ENCODE peak calls at places on chromosomes 5 and 9, in nine cellular contexts. One of them, this sample, is unnamed.

GRCh38 chr9:7209051-7209450 is 451.3 kb downstream of the KDM4C start:
- DNase-seq in A673: no peak
- DNase-seq in endothelial cell: no peak
- DNase-seq in left ventricle myocardium inferior: no peak
- DNase-seq in neural crest cell: no peak
- DNase-seq in OCI-LY7: no peak
- DNase-seq in GM12865: no peak
- DNase-seq in brain microvascular endothelial cell: no peak
- DNase-seq in AG09309: no peak
- DNase-seq in this sample: no peak

GRCh38 chr5:173602423-173602822 is 14.0 kb downstream of the BOD1 start:
- DNase-seq in brain microvascular endothelial cell: peak
- DNase-seq in endothelial cell: no peak
- DNase-seq in GM12865: no peak
- DNase-seq in AG09309: peak
- DNase-seq in A673: no peak
- DNase-seq in left ventricle myocardium inferior: peak
- DNase-seq in OCI-LY7: no peak
- DNase-seq in neural crest cell: no peak
- DNase-seq in this sample: no peak

GRCh38 chr9:75869236-75869635 is 21.2 kb upstream of the PCSK5 start:
- DNase-seq in brain microvascular endothelial cell: no peak
- DNase-seq in neural crest cell: no peak
- DNase-seq in GM12865: no peak
- DNase-seq in endothelial cell: no peak
- DNase-seq in A673: no peak
- DNase-seq in left ventricle myocardium inferior: no peak
- DNase-seq in AG09309: no peak
- DNase-seq in OCI-LY7: no peak
- DNase-seq in this sample: no peak

GRCh38 chr5:24103624-24104023 is 541.2 kb downstream of the CDH10 start:
- DNase-seq in GM12865: no peak
- DNase-seq in endothelial cell: no peak
- DNase-seq in OCI-LY7: no peak
- DNase-seq in A673: no peak
- DNase-seq in AG09309: no peak
- DNase-seq in brain microvascular endothelial cell: no peak
- DNase-seq in left ventricle myocardium inferior: no peak
- DNase-seq in neural crest cell: no peak
- DNase-seq in this sample: no peak

GRCh38 chr5:177310757-177311173 is 933 bp downstream of the MXD3 start:
- DNase-seq in neural crest cell: no peak
- DNase-seq in brain microvascular endothelial cell: no peak
- DNase-seq in AG09309: no peak
- DNase-seq in OCI-LY7: peak
- DNase-seq in A673: peak
- DNase-seq in left ventricle myocardium inferior: no peak
- DNase-seq in GM12865: peak
- DNase-seq in endothelial cell: peak
- DNase-seq in this sample: no peak

GRCh38 chr5:55230086-55230629 is 3.0 kb upstream of the MCIDAS start:
- DNase-seq in left ventricle myocardium inferior: no peak
- DNase-seq in OCI-LY7: no peak
- DNase-seq in A673: no peak
- DNase-seq in endothelial cell: no peak
- DNase-seq in AG09309: no peak
- DNase-seq in neural crest cell: no peak
- DNase-seq in GM12865: peak
- DNase-seq in brain microvascular endothelial cell: no peak
- DNase-seq in this sample: peak

GRCh38 chr5:167953151-167953788 is 338.2 kb upstream of the WWC1 start:
- DNase-seq in GM12865: no peak
- DNase-seq in endothelial cell: no peak
- DNase-seq in brain microvascular endothelial cell: no peak
- DNase-seq in A673: no peak
- DNase-seq in OCI-LY7: no peak
- DNase-seq in neural crest cell: no peak
- DNase-seq in AG09309: no peak
- DNase-seq in left ventricle myocardium inferior: no peak
- DNase-seq in this sample: no peak

GRCh38 chr5:33091571-33092363 is 349.0 kb upstream of the TARS1 start:
- DNase-seq in neural crest cell: no peak
- DNase-seq in left ventricle myocardium inferior: no peak
- DNase-seq in GM12865: no peak
- DNase-seq in A673: no peak
- DNase-seq in endothelial cell: no peak
- DNase-seq in OCI-LY7: no peak
- DNase-seq in brain microvascular endothelial cell: peak
- DNase-seq in AG09309: peak
- DNase-seq in this sample: no peak

GRCh38 chr9:9352877-9353481 is 1259.8 kb downstream of the PTPRD start:
- DNase-seq in brain microvascular endothelial cell: peak
- DNase-seq in left ventricle myocardium inferior: no peak
- DNase-seq in OCI-LY7: peak
- DNase-seq in endothelial cell: peak
- DNase-seq in A673: peak
- DNase-seq in neural crest cell: peak
- DNase-seq in AG09309: no peak
- DNase-seq in GM12865: peak
- DNase-seq in this sample: no peak

GRCh38 chr5:170173227-170173626 is 59.6 kb upstream of the C5orf58 start:
- DNase-seq in brain microvascular endothelial cell: no peak
- DNase-seq in neural crest cell: no peak
- DNase-seq in OCI-LY7: no peak
- DNase-seq in endothelial cell: no peak
- DNase-seq in AG09309: no peak
- DNase-seq in left ventricle myocardium inferior: no peak
- DNase-seq in A673: no peak
- DNase-seq in GM12865: no peak
- DNase-seq in this sample: no peak

GRCh38 chr5:61202213-61202612 is 39.9 kb upstream of the SMIM15 start:
- DNase-seq in AG09309: peak
- DNase-seq in neural crest cell: no peak
- DNase-seq in left ventricle myocardium inferior: no peak
- DNase-seq in GM12865: peak
- DNase-seq in OCI-LY7: no peak
- DNase-seq in brain microvascular endothelial cell: no peak
- DNase-seq in endothelial cell: no peak
- DNase-seq in A673: no peak
- DNase-seq in this sample: peak

GRCh38 chr5:67149933-67150523 is 46.6 kb downstream of the CD180 start:
- DNase-seq in brain microvascular endothelial cell: peak
- DNase-seq in A673: no peak
- DNase-seq in OCI-LY7: no peak
- DNase-seq in endothelial cell: no peak
- DNase-seq in GM12865: no peak
- DNase-seq in AG09309: no peak
- DNase-seq in neural crest cell: no peak
- DNase-seq in left ventricle myocardium inferior: no peak
- DNase-seq in this sample: no peak

DNA sequence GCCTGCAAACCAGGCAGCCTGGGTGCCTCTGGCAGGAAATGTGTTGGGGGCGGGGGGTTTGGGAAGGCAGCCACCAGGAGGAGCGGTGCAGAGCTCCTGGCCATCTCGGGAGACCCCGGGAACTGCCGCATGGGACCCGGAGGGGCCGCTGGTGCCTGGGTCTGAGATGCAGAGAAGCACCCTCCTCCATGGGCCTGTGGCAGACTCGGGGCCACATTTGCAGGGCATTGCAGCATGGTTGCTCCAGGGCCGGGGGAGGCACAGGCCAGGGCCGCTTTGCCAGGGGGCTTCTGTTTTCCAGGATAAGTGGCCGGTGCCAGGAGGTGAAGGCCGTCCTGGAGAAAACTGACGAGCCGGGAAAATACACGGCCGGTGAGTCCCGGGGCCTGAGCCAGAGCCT is 1.7 kb downstream of the LCN1 start:
- DNase-seq in OCI-LY7: no peak
- DNase-seq in endothelial cell: no peak
- DNase-seq in AG09309: no peak
- DNase-seq in left ventricle myocardium inferior: no peak
- DNase-seq in neural crest cell: no peak
- DNase-seq in A673: no peak
- DNase-seq in brain microvascular endothelial cell: no peak
- DNase-seq in GM12865: no peak
- DNase-seq in this sample: no peak
- TF ChIP-seq CTCF in OCI-LY7: no peak
- TF ChIP-seq CTCF in endothelial cell: no peak
- TF ChIP-seq CTCF in AG09309: no peak
- TF ChIP-seq CTCF in left ventricle myocardium inferior: no peak
- TF ChIP-seq CTCF in neural crest cell: no peak
- TF ChIP-seq CTCF in A673: no peak
- TF ChIP-seq CTCF in brain microvascular endothelial cell: no peak
- TF ChIP-seq CTCF in GM12865: no peak
- TF ChIP-seq CTCF in this sample: no peak

GRCh38 chr9:114467226-114467750 is 38.0 kb downstream of the WHRN start:
- DNase-seq in GM12865: no peak
- DNase-seq in AG09309: no peak
- DNase-seq in neural crest cell: no peak
- DNase-seq in brain microvascular endothelial cell: no peak
- DNase-seq in endothelial cell: no peak
- DNase-seq in left ventricle myocardium inferior: no peak
- DNase-seq in OCI-LY7: no peak
- DNase-seq in A673: no peak
- DNase-seq in this sample: no peak

GRCh38 chr9:114462791-114463190 is 42.5 kb downstream of the WHRN start:
- DNase-seq in OCI-LY7: no peak
- DNase-seq in GM12865: no peak
- DNase-seq in A673: no peak
- DNase-seq in neural crest cell: no peak
- DNase-seq in AG09309: no peak
- DNase-seq in brain microvascular endothelial cell: no peak
- DNase-seq in endothelial cell: no peak
- DNase-seq in left ventricle myocardium inferior: no peak
- DNase-seq in this sample: no peak

GRCh38 chr9:114465417-114465816 is 39.9 kb downstream of the WHRN start:
- DNase-seq in AG09309: no peak
- DNase-seq in brain microvascular endothelial cell: no peak
- DNase-seq in endothelial cell: no peak
- DNase-seq in left ventricle myocardium inferior: no peak
- DNase-seq in neural crest cell: no peak
- DNase-seq in OCI-LY7: no peak
- DNase-seq in A673: no peak
- DNase-seq in GM12865: no peak
- DNase-seq in this sample: no peak

GRCh38 chr9:114465906-114466900 is 39.1 kb downstream of the WHRN start:
- DNase-seq in AG09309: no peak
- DNase-seq in neural crest cell: no peak
- DNase-seq in GM12865: no peak
- DNase-seq in brain microvascular endothelial cell: no peak
- DNase-seq in left ventricle myocardium inferior: no peak
- DNase-seq in OCI-LY7: no peak
- DNase-seq in A673: no peak
- DNase-seq in endothelial cell: no peak
- DNase-seq in this sample: no peak

GRCh38 chr9:114464652-114465051 is 40.6 kb downstream of the WHRN start:
- DNase-seq in GM12865: no peak
- DNase-seq in endothelial cell: no peak
- DNase-seq in neural crest cell: no peak
- DNase-seq in A673: no peak
- DNase-seq in left ventricle myocardium inferior: no peak
- DNase-seq in AG09309: no peak
- DNase-seq in brain microvascular endothelial cell: no peak
- DNase-seq in OCI-LY7: no peak
- DNase-seq in this sample: no peak
- TF ChIP-seq CTCF in GM12865: no peak
- TF ChIP-seq CTCF in endothelial cell: no peak
- TF ChIP-seq CTCF in neural crest cell: no peak
- TF ChIP-seq CTCF in A673: no peak
- TF ChIP-seq CTCF in left ventricle myocardium inferior: no peak
- TF ChIP-seq CTCF in AG09309: no peak
- TF ChIP-seq CTCF in brain microvascular endothelial cell: no peak
- TF ChIP-seq CTCF in OCI-LY7: no peak
- TF ChIP-seq CTCF in this sample: no peak

GRCh38 chr5:72246239-72246580 is 73.8 kb downstream of the MRPS27 start:
- DNase-seq in A673: peak
- DNase-seq in endothelial cell: no peak
- DNase-seq in OCI-LY7: peak
- DNase-seq in AG09309: no peak
- DNase-seq in left ventricle myocardium inferior: no peak
- DNase-seq in brain microvascular endothelial cell: peak
- DNase-seq in GM12865: peak
- DNase-seq in neural crest cell: no peak
- DNase-seq in this sample: peak

GRCh38 chr5:72242796-72243475 is 77.1 kb downstream of the MRPS27 start:
- DNase-seq in A673: no peak
- DNase-seq in OCI-LY7: no peak
- DNase-seq in brain microvascular endothelial cell: no peak
- DNase-seq in endothelial cell: no peak
- DNase-seq in GM12865: no peak
- DNase-seq in left ventricle myocardium inferior: no peak
- DNase-seq in neural crest cell: peak
- DNase-seq in AG09309: no peak
- DNase-seq in this sample: no peak

GRCh38 chr5:72245517-72246238 is 74.4 kb downstream of the MRPS27 start:
- DNase-seq in AG09309: no peak
- DNase-seq in A673: no peak
- DNase-seq in GM12865: no peak
- DNase-seq in OCI-LY7: no peak
- DNase-seq in brain microvascular endothelial cell: no peak
- DNase-seq in left ventricle myocardium inferior: no peak
- DNase-seq in neural crest cell: no peak
- DNase-seq in endothelial cell: no peak
- DNase-seq in this sample: no peak

GRCh38 chr5:72243706-72244105 is 76.3 kb downstream of the MRPS27 start:
- DNase-seq in endothelial cell: no peak
- DNase-seq in A673: no peak
- DNase-seq in OCI-LY7: no peak
- DNase-seq in AG09309: no peak
- DNase-seq in neural crest cell: no peak
- DNase-seq in brain microvascular endothelial cell: no peak
- DNase-seq in GM12865: no peak
- DNase-seq in left ventricle myocardium inferior: no peak
- DNase-seq in this sample: no peak

GRCh38 chr5:72244862-72245371 is 75.1 kb downstream of the MRPS27 start:
- DNase-seq in left ventricle myocardium inferior: no peak
- DNase-seq in neural crest cell: no peak
- DNase-seq in A673: peak
- DNase-seq in brain microvascular endothelial cell: peak
- DNase-seq in endothelial cell: no peak
- DNase-seq in GM12865: peak
- DNase-seq in AG09309: peak
- DNase-seq in OCI-LY7: peak
- DNase-seq in this sample: peak
- TF ChIP-seq CTCF in left ventricle myocardium inferior: peak
- TF ChIP-seq CTCF in neural crest cell: peak
- TF ChIP-seq CTCF in A673: peak
- TF ChIP-seq CTCF in brain microvascular endothelial cell: peak
- TF ChIP-seq CTCF in endothelial cell: no peak
- TF ChIP-seq CTCF in GM12865: peak
- TF ChIP-seq CTCF in AG09309: peak
- TF ChIP-seq CTCF in OCI-LY7: peak
- TF ChIP-seq CTCF in this sample: peak

DNA sequence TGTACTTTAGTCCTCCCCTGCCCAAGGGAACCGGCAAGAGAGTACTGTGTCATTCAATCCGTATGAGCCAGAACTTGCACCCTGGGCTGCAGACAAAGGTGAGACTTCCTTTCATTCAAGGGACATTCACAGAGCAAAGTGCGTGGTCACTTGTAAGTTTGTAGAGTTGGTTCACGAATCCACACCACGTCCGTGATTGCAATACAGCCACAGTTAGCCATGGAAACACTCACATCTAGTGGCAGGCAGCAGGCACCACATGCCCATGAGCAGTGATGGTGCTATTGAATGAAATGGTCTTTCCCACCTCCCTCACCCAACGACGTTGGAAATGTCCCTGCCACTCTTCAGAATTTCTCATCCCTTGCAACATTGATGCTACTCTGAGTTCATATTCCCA is 72.6 kb downstream of the SYK start:
- DNase-seq in left ventricle myocardium inferior: no peak
- DNase-seq in GM12865: no peak
- DNase-seq in neural crest cell: no peak
- DNase-seq in AG09309: no peak
- DNase-seq in A673: no peak
- DNase-seq in OCI-LY7: no peak
- DNase-seq in endothelial cell: no peak
- DNase-seq in brain microvascular endothelial cell: no peak
- DNase-seq in this sample: no peak
- TF ChIP-seq CTCF in left ventricle myocardium inferior: no peak
- TF ChIP-seq CTCF in GM12865: peak
- TF ChIP-seq CTCF in neural crest cell: no peak
- TF ChIP-seq CTCF in AG09309: no peak
- TF ChIP-seq CTCF in A673: peak
- TF ChIP-seq CTCF in OCI-LY7: no peak
- TF ChIP-seq CTCF in endothelial cell: no peak
- TF ChIP-seq CTCF in brain microvascular endothelial cell: no peak
- TF ChIP-seq CTCF in this sample: no peak